ENCODE peak calls at places on chromosomes 11 and 22, in eight cellular contexts. P, T, F, G, I, B, A and N are unnamed samples.

GRCh38 chr11:69377029-69377952 is 83.3 kb downstream of the MYEOV start:
- DNase-seq in F (no peak), A (no peak), T (peak), P (no peak), I (no peak), B (no peak), G (peak), N (no peak)

GRCh38 chr22:30930228-30930627 is 38.3 kb downstream of the MORC2 start:
- DNase-seq in A (no peak), T (no peak), I (no peak), G (no peak), B (no peak), P (no peak), F (no peak), N (no peak)

GRCh38 chr11:109864161-109864661 is 229.0 kb upstream of the ZC3H12C start:
- DNase-seq in I (no peak), T (no peak), A (no peak), G (no peak), B (no peak), P (no peak), F (peak), N (no peak)

GRCh38 chr11:47305734-47306483 is 36.0 kb downstream of the MADD start:
- DNase-seq in G (peak), I (no peak), T (peak), A (no peak), B (no peak), P (no peak), F (no peak), N (no peak)

GRCh38 chr11:59654893-59655292 is 13.9 kb downstream of the PATL1 start:
- DNase-seq in A (no peak), I (no peak), F (no peak), P (no peak), B (no peak), T (no peak), G (no peak), N (no peak)

GRCh38 chr11:122769126-122769780 is 69.0 kb upstream of the CRTAM start:
- DNase-seq in F (no peak), A (no peak), P (no peak), T (no peak), I (no peak), G (no peak), B (no peak), N (no peak)

GRCh38 chr22:23012081-23012622 is 58.2 kb upstream of the GNAZ start:
- DNase-seq in B (no peak), G (no peak), A (no peak), F (no peak), I (no peak), T (no peak), P (peak), N (no peak)

GRCh38 chr11:65501530-65502273 is 2.9 kb downstream of the MALAT1 start:
- DNase-seq in P (no peak), G (no peak), B (no peak), A (no peak), F (peak), I (no peak), T (no peak), N (no peak)

GRCh38 chr22:23240639-23241389 is 60.5 kb downstream of the BCR start:
- DNase-seq in F (no peak), A (no peak), T (no peak), G (no peak), P (no peak), B (peak), I (no peak), N (no peak)

GRCh38 chr11:114678125-114679036 is at the start of gene NXPE2:
- DNase-seq in P (no peak), B (no peak), G (no peak), F (peak), I (no peak), T (no peak), A (no peak), N (no peak)

GRCh38 chr22:44074286-44074984 is 50.3 kb downstream of the PARVB start:
- DNase-seq in P (no peak), F (no peak), B (no peak), I (no peak), G (no peak), T (no peak), A (no peak), N (no peak)

GRCh38 chr22:50191041-50191740 is 5.5 kb downstream of the TRABD start:
- DNase-seq in G (no peak), T (peak), I (no peak), F (no peak), P (peak), A (peak), B (no peak), N (peak)

GRCh38 chr22:36374603-36375024 is 13.2 kb downstream of the MYH9 start:
- DNase-seq in F (no peak), T (peak), G (no peak), A (no peak), P (no peak), B (no peak), I (no peak), N (no peak)

GRCh38 chr11:125287467-125288232 is 123.1 kb downstream of the PKNOX2 start:
- DNase-seq in B (no peak), F (peak), I (no peak), T (peak), G (peak), P (no peak), A (no peak), N (no peak)
- H3K27ac ChIP-seq in B (no peak), F (peak), I (no peak), T (no peak), G (peak), P (no peak), A (no peak), N (no peak)

GRCh38 chr11:108221401-108221800 is 1.0 kb downstream of the NPAT start:
- DNase-seq in A (no peak), G (no peak), T (no peak), I (no peak), P (peak), F (no peak), B (no peak), N (no peak)

GRCh38 chr11:108221981-108222685 is at the start of gene NPAT:
- DNase-seq in G (no peak), A (no peak), I (no peak), B (no peak), F (no peak), P (peak), T (no peak), N (no peak)

GRCh38 chr11:108218912-108219783 is 3.3 kb downstream of the NPAT start:
- DNase-seq in A (no peak), I (no peak), T (no peak), G (no peak), F (no peak), P (peak), B (no peak), N (no peak)

GRCh38 chr11:108222686-108223448 is at the start of gene ATM:
- DNase-seq in T (peak), P (peak), B (peak), A (peak), I (peak), G (peak), F (peak), N (peak)

GRCh38 chr11:108220721-108221346 is 1.6 kb downstream of the NPAT start:
- DNase-seq in B (no peak), I (no peak), T (no peak), A (no peak), P (no peak), G (no peak), F (no peak), N (no peak)
- H3K27ac ChIP-seq in B (peak), I (peak), T (no peak), A (peak), P (peak), G (peak), F (peak), N (peak)

GRCh38 chr11:124839972-124840621 is 25.1 kb upstream of the ROBO3 start:
- DNase-seq in I (no peak), T (no peak), G (no peak), A (no peak), F (no peak), B (no peak), P (peak), N (no peak)
- H3K27ac ChIP-seq in I (no peak), T (no peak), G (no peak), A (no peak), F (no peak), B (no peak), P (no peak), N (no peak)

GRCh38 chr11:95345243-95345642 is 114.2 kb upstream of the SESN3 start:
- DNase-seq in B (no peak), A (no peak), T (no peak), F (no peak), P (no peak), I (no peak), G (no peak), N (no peak)
- H3K27ac ChIP-seq in B (no peak), A (no peak), T (no peak), F (no peak), P (no peak), I (no peak), G (no peak), N (no peak)

GRCh38 chr11:76657824-76658170 is 12.8 kb downstream of the LRRC32 start:
- DNase-seq in T (no peak), B (no peak), G (no peak), A (no peak), F (no peak), I (no peak), P (no peak), N (no peak)
- H3K27ac ChIP-seq in T (no peak), B (no peak), G (no peak), A (no peak), F (no peak), I (no peak), P (no peak), N (no peak)

GRCh38 chr22:47633111-47633510 is 870.7 kb downstream of the TBC1D22A start:
- DNase-seq in I (no peak), F (no peak), G (no peak), T (no peak), A (no peak), B (no peak), P (no peak), N (no peak)
- H3K27ac ChIP-seq in I (no peak), F (no peak), G (no peak), T (no peak), A (no peak), B (no peak), P (no peak), N (no peak)

DNA sequence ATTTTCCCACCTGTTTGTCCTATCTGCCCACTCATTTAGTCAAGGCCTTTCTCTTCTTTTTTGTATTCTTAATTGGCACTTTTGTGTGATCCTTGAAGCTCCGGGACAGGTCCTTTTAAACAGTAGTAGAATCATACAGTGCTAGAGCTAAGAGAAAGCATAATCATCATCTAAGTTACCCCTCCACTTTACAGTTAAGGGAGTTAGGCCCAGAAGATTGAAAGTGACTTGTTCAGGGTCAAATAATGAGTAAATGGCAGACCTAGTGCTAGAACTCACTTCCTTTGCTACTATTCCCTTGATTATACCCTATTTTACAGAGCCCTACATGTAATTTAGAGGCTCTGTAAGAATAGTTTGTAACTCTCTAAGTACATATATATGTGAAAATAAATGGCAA is 2.5 kb downstream of the USP47 start:
- DNase-seq in F (no peak), A (no peak), T (no peak), B (no peak), P (no peak), G (no peak), I (no peak), N (no peak)
- H3K27ac ChIP-seq in F (peak), A (peak), T (peak), B (peak), P (peak), G (peak), I (peak), N (peak)

DNA sequence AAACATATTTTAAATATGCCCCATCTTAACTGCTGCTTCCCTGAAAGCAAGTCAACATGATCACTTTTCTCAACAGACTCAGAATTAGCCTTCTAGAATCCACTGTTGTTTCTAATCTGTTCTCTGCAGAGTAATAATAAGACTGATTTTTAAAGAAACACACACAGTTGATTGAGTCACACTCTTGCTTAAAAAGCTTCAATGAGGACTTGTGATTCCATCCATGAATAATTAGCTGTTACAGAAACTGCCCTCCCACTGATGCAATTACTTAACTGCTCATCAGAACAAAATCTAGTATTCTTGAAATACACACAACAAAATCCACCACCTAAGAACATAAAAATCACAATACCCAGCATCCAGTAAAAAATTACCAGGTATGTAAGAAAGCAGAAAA is 100.5 kb upstream of the TIMP3 start:
- DNase-seq in A (no peak), G (no peak), P (no peak), I (no peak), F (no peak), T (no peak), B (no peak), N (no peak)
- H3K27ac ChIP-seq in A (no peak), G (peak), P (no peak), I (no peak), F (peak), T (no peak), B (no peak), N (no peak)